ENCODE peak calls at places on chromosomes 16 and 17, in five cellular contexts. X, G, L, Q and J are unnamed samples.
A peak's percentile ranks its signal among the peaks of the same experiment; 100 is the strongest.

GRCh38 chr17:7882629-7883028 is 6.0 kb upstream of the CHD3 start:
- DNase-seq in X (no peak), G (no peak), L (no peak), Q (no peak), J (no peak)

GRCh38 chr17:79542718-79543117 is 68.1 kb downstream of the RBFOX3 start:
- DNase-seq in X (no peak), G (no peak), L (no peak), Q (no peak), J (no peak)

GRCh38 chr17:3773511-3773910 is 27.5 kb downstream of the ITGAE start:
- DNase-seq in X (no peak), G (peak; percentile 65), L (peak; percentile 40), Q (no peak), J (no peak)

GRCh38 chr16:578870-579405 is 9.2 kb downstream of the PIGQ start:
- DNase-seq in X (no peak), G (peak; percentile 41), L (peak; percentile 72), Q (no peak), J (no peak)

GRCh38 chr16:68514511-68514910 is 24.6 kb upstream of the ZFP90 start:
- DNase-seq in X (no peak), G (no peak), L (no peak), Q (no peak), J (no peak)

GRCh38 chr17:56826611-56827414 is 6.9 kb downstream of the C17orf67 start:
- DNase-seq in X (no peak), G (no peak), L (no peak), Q (no peak), J (no peak)

GRCh38 chr16:88541831-88542230 is 28.4 kb upstream of the ZC3H18 start:
- DNase-seq in X (no peak), G (no peak), L (no peak), Q (no peak), J (no peak)

GRCh38 chr17:28973414-28973813 is 22.1 kb upstream of the PHF12 start:
- DNase-seq in X (no peak), G (peak; percentile 68), L (peak; percentile 51), Q (no peak), J (no peak)

GRCh38 chr16:47578573-47578972 is 117.4 kb downstream of the PHKB start:
- DNase-seq in X (no peak), G (peak; percentile 15), L (peak; percentile 11), Q (no peak), J (peak; percentile 12)

GRCh38 chr17:50908860-50909764 is 43.0 kb upstream of the TOB1 start:
- DNase-seq in X (no peak), G (no peak), L (no peak), Q (no peak), J (no peak)

GRCh38 chr16:83847371-83848225 is 39.8 kb downstream of the HSBP1 start:
- DNase-seq in X (no peak), G (no peak), L (no peak), Q (no peak), J (no peak)

GRCh38 chr16:2475413-2476344 is 752 bp downstream of the TBC1D24 start:
- DNase-seq in X (no peak), G (no peak), L (no peak), Q (no peak), J (no peak)

GRCh38 chr16:30354423-30355143 is 525 bp downstream of the CD2BP2 start:
- DNase-seq in X (no peak), G (no peak), L (peak; percentile 19), Q (no peak), J (no peak)

GRCh38 chr17:17740627-17741237 is 59.5 kb downstream of the RAI1 start:
- DNase-seq in X (no peak), G (peak; percentile 58), L (no peak), Q (no peak), J (no peak)

GRCh38 chr16:72085002-72085401 is 8.4 kb downstream of the TXNL4B start:
- DNase-seq in X (no peak), G (no peak), L (peak; percentile 16), Q (no peak), J (no peak)

GRCh38 chr16:20933589-20933988 is 33.0 kb downstream of the LYRM1 start:
- DNase-seq in X (no peak), G (no peak), L (no peak), Q (no peak), J (no peak)

GRCh38 chr17:20896153-20896649 is 146.6 kb downstream of the USP22 start:
- DNase-seq in X (no peak), G (no peak), L (peak; percentile 23), Q (no peak), J (no peak)

GRCh38 chr17:17849147-17849820 is 12.5 kb upstream of the SREBF1 start:
- DNase-seq in X (peak; percentile 35), G (peak; percentile 40), L (peak; percentile 81), Q (no peak), J (no peak)

GRCh38 chr16:51665599-51665998 is 514.5 kb upstream of the SALL1 start:
- DNase-seq in X (no peak), G (no peak), L (no peak), Q (no peak), J (no peak)

GRCh38 chr17:41451154-41451728 is 10.5 kb upstream of the KRT38 start:
- DNase-seq in X (no peak), G (peak; percentile 44), L (peak; percentile 59), Q (peak; percentile 60), J (no peak)

GRCh38 chr17:4604111-4604644 is 19.8 kb downstream of the SMTNL2 start:
- DNase-seq in X (no peak), G (peak; percentile 47), L (peak; percentile 50), Q (no peak), J (no peak)

GRCh38 chr17:42618442-42619150 is 9.1 kb downstream of the TUBG1 start:
- DNase-seq in X (no peak), G (no peak), L (no peak), Q (no peak), J (no peak)

GRCh38 chr16:67311607-67312449 is 14.7 kb downstream of the KCTD19 start:
- DNase-seq in X (peak; percentile 31), G (peak; percentile 100), L (peak; percentile 100), Q (peak; percentile 100), J (peak; percentile 98)

GRCh38 chr16:10879681-10880589 is 2.9 kb downstream of the CIITA start:
- DNase-seq in X (no peak), G (no peak), L (no peak), Q (no peak), J (no peak)

GRCh38 chr16:10880609-10881452 is 3.8 kb downstream of the CIITA start:
- DNase-seq in X (no peak), G (no peak), L (no peak), Q (no peak), J (no peak)

GRCh38 chr16:10883004-10883403 is 6.0 kb downstream of the CIITA start:
- DNase-seq in X (no peak), G (no peak), L (no peak), Q (no peak), J (no peak)

GRCh38 chr16:10878644-10879498 is 1.9 kb downstream of the CIITA start:
- DNase-seq in X (no peak), G (no peak), L (peak; percentile 24), Q (no peak), J (no peak)

GRCh38 chr16:10881479-10882030 is 4.6 kb downstream of the CIITA start:
- DNase-seq in X (no peak), G (no peak), L (no peak), Q (no peak), J (no peak)
- H3K4me3 ChIP-seq in X (no peak overlapping the region), G (no peak overlapping the region), L (no peak overlapping the region), Q (no peak overlapping the region), J (no peak overlapping the region)

DNA sequence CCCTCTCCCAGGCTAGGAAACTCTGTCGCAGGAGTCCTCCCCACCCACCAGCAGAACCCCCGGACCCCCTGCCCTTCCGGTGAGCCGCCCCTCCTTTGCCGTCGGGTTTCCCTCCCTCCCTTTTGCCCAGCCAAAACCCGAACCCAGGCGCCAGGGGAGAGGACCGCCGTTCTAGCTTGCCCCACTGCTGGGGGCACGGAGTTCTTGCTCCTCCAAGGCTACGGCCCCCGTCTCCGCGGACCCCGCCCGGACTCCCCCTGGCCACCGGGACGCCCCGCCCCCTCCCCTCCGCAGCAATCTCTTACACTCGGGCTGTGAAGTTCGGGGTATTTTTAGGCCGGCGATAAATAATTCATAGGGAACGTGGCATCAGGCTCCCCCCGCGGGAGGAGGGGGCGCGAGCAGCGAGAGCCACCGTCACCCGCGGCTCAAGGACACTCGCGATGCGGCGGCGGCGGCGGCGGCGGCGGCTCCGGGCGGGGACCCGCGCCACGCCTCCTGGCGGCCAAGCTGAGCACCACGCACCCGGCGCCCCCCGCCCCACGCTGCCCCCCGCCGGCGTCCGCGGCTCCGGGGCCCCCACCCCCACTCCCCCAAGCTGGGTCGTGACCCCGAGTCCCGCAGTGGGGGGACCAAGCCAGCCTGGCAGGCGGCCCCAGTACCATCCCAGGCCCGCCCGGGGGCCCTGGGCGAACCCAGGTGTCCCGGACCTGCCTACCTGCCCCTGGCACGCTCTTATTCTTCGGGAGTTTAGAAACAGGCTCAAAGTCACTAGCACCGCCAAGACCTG is at the start of gene GRIN2C:
- DNase-seq in X (no peak), G (no peak), L (no peak), Q (no peak), J (no peak)
- TF ChIP-seq CTCF in X (no peak), G (no peak), L (no peak), Q (no peak), J (no peak)

DNA sequence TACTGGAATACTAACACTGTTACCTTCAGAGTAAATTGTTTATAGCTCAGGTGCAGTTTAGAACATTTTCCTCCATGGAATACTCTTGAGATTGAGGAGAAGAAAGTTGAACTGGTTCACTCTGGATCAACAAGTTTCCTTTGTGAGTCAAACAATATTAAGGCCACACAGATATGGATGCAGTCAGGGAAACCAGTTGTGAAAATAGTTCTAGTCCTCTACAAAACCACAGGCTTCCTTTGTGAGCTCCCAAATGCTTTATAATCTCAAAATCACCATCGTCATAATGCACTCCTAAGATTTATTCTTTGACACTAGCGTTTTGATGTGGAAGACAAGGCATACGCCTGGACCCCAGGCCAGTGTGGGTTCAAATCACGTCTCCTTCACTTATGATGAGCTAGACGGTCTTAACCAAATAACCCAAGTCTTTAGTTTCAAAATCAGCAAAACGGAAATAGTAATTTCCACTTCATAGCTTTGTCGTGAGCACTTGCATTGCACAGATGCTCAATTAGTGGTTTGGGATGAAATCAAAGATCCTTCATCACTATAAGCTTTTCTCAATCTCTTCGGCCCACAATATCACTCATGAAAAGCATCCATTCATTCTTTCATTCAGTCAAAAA is 142.6 kb downstream of the STX8 start:
- DNase-seq in X (no peak), G (peak; percentile 82), L (no peak), Q (peak; percentile 34), J (no peak)
- H3K4me3 ChIP-seq in X (no peak overlapping the region), G (no peak overlapping the region), L (no peak overlapping the region), Q (no peak overlapping the region), J (no peak overlapping the region)

GRCh38 chr16:85753559-85753958 is 2.7 kb upstream of the C16orf74 start:
- DNase-seq in X (no peak), G (no peak), L (no peak), Q (no peak), J (no peak)

GRCh38 chr16:85753976-85754375 is 3.1 kb upstream of the C16orf74 start:
- DNase-seq in X (no peak), G (no peak), L (no peak), Q (no peak), J (no peak)

GRCh38 chr16:85751665-85752501 is 987 bp upstream of the C16orf74 start:
- DNase-seq in X (no peak), G (no peak), L (no peak), Q (no peak), J (no peak)

GRCh38 chr16:85754403-85754802 is 3.5 kb upstream of the C16orf74 start:
- DNase-seq in X (no peak), G (no peak), L (no peak), Q (no peak), J (no peak)

GRCh38 chr16:85752511-85753420 is 1.9 kb upstream of the C16orf74 start:
- DNase-seq in X (no peak), G (no peak), L (no peak), Q (no peak), J (no peak)
- TF ChIP-seq CTCF in X (no peak), G (peak; percentile 21), L (no peak), Q (peak; percentile 22), J (peak; percentile 18)

GRCh38 chr17:70519300-70519699 is 350.0 kb downstream of the KCNJ2 start:
- DNase-seq in X (no peak), G (no peak), L (no peak), Q (no peak), J (no peak)
- H3K4me3 ChIP-seq in X (no peak overlapping the region), G (no peak overlapping the region), L (no peak overlapping the region), Q (no peak overlapping the region), J (no peak overlapping the region)